ENCODE peak calls at places on chromosomes 13 and 19, in eight cellular contexts. Q, E, C, J, Z, I, R and D are unnamed samples.

GRCh38 chr13:23923031-23923430 is 25.7 kb upstream of the C1QTNF9B start:
- DNase-seq in Z (no peak), E (no peak), J (no peak), R (no peak), Q (no peak), C (no peak), I (no peak), D (no peak)

GRCh38 chr19:11673608-11674041 is 65.1 kb downstream of the ZNF823 start:
- DNase-seq in E (peak), R (no peak), J (no peak), Z (no peak), Q (peak), I (peak), C (peak), D (peak)

GRCh38 chr13:51902776-51903175 is 41.0 kb downstream of the CCDC70 start:
- DNase-seq in Z (no peak), Q (no peak), C (no peak), R (no peak), I (no peak), E (no peak), J (no peak), D (no peak)

GRCh38 chr13:43561081-43561480 is 225.7 kb downstream of the ENOX1 start:
- DNase-seq in R (no peak), C (no peak), J (no peak), Q (no peak), I (no peak), Z (no peak), E (no peak), D (no peak)

GRCh38 chr13:78997902-78998654 is 339.1 kb upstream of the OBI1 start:
- DNase-seq in C (no peak), J (no peak), I (no peak), Q (no peak), E (no peak), Z (no peak), R (no peak), D (no peak)

GRCh38 chr19:1104452-1105216 is 840 bp downstream of the GPX4 start:
- DNase-seq in J (peak), I (peak), C (peak), R (peak), Q (peak), E (no peak), Z (peak), D (peak)

GRCh38 chr19:33226550-33227241 is 1.0 kb upstream of the SLC7A10 start:
- DNase-seq in R (no peak), C (peak), I (peak), E (peak), Q (no peak), J (no peak), Z (no peak), D (no peak)

GRCh38 chr19:34766386-34766785 is 6.6 kb downstream of the ZNF599 start:
- DNase-seq in Q (no peak), I (peak), C (no peak), J (no peak), Z (no peak), R (no peak), E (no peak), D (no peak)

GRCh38 chr19:21691656-21692055 is 75.7 kb downstream of the ZNF100 start:
- DNase-seq in E (no peak), J (no peak), Q (no peak), Z (no peak), R (no peak), C (no peak), I (no peak), D (no peak)

GRCh38 chr13:112079696-112080095 is 12.7 kb downstream of the SOX1 start:
- DNase-seq in E (no peak), Q (peak), Z (no peak), J (no peak), I (no peak), C (no peak), R (no peak), D (no peak)

GRCh38 chr13:101556676-101557121 is 104.2 kb downstream of the ITGBL1 start:
- DNase-seq in I (peak), C (no peak), Q (no peak), R (no peak), E (no peak), J (no peak), Z (no peak), D (no peak)

GRCh38 chr13:104641309-104641708 is 1575.1 kb upstream of the SLC10A2 start:
- DNase-seq in C (no peak), J (no peak), I (peak), R (no peak), Q (no peak), E (no peak), Z (no peak), D (peak)